ENCODE peak calls at places on chromosomes 3 and 15, in ten cellular contexts. One of them, this sample, is unnamed.

GRCh38 chr3:15292765-15293522 is 39.4 kb downstream of the SH3BP5 start:
- DNase-seq in fibroblast of lung: peak
- DNase-seq in activated naive CD8-positive, alpha-beta T cell treated with anti-CD3 and anti-CD28 coated beads, Interleukin-2, amount 50 U/mL, for 16 hours: no peak
- DNase-seq in NCI-H2081: no peak
- DNase-seq in stimulated activated CD4-positive, alpha-beta T cell treated with anti-CD3 and anti-CD28 coated beads, Interleukin-4, amount 100 ng/mL, for 48 hours: no peak
- DNase-seq in CD4-positive, CD25-positive, alpha-beta regulatory T cell: no peak
- DNase-seq in activated CD4-positive, alpha-beta T cell treated with anti-CD3 and anti-CD28 coated beads, Interleukin-2, amount 10 ng/mL, durations not matched to agents 7 days and 5 days: no peak
- DNase-seq in thoracic aorta: no peak
- DNase-seq in endothelial cell: no peak
- DNase-seq in AG08395: no peak
- DNase-seq in this sample: no peak

GRCh38 chr3:64765951-64766350 is 78.2 kb upstream of the ADAMTS9 start:
- DNase-seq in fibroblast of lung: no peak
- DNase-seq in activated naive CD8-positive, alpha-beta T cell treated with anti-CD3 and anti-CD28 coated beads, Interleukin-2, amount 50 U/mL, for 16 hours: no peak
- DNase-seq in NCI-H2081: no peak
- DNase-seq in stimulated activated CD4-positive, alpha-beta T cell treated with anti-CD3 and anti-CD28 coated beads, Interleukin-4, amount 100 ng/mL, for 48 hours: no peak
- DNase-seq in CD4-positive, CD25-positive, alpha-beta regulatory T cell: no peak
- DNase-seq in activated CD4-positive, alpha-beta T cell treated with anti-CD3 and anti-CD28 coated beads, Interleukin-2, amount 10 ng/mL, durations not matched to agents 7 days and 5 days: no peak
- DNase-seq in thoracic aorta: no peak
- DNase-seq in endothelial cell: no peak
- DNase-seq in AG08395: no peak
- DNase-seq in this sample: no peak

GRCh38 chr15:70023064-70023768 is 74.5 kb downstream of the TLE3 start:
- DNase-seq in fibroblast of lung: peak
- DNase-seq in activated naive CD8-positive, alpha-beta T cell treated with anti-CD3 and anti-CD28 coated beads, Interleukin-2, amount 50 U/mL, for 16 hours: no peak
- DNase-seq in NCI-H2081: no peak
- DNase-seq in stimulated activated CD4-positive, alpha-beta T cell treated with anti-CD3 and anti-CD28 coated beads, Interleukin-4, amount 100 ng/mL, for 48 hours: peak
- DNase-seq in CD4-positive, CD25-positive, alpha-beta regulatory T cell: peak
- DNase-seq in activated CD4-positive, alpha-beta T cell treated with anti-CD3 and anti-CD28 coated beads, Interleukin-2, amount 10 ng/mL, durations not matched to agents 7 days and 5 days: peak
- DNase-seq in thoracic aorta: no peak
- DNase-seq in endothelial cell: no peak
- DNase-seq in AG08395: peak
- DNase-seq in this sample: no peak

GRCh38 chr3:178308696-178309278 is 227.4 kb upstream of the KCNMB2 start:
- DNase-seq in fibroblast of lung: no peak
- DNase-seq in activated naive CD8-positive, alpha-beta T cell treated with anti-CD3 and anti-CD28 coated beads, Interleukin-2, amount 50 U/mL, for 16 hours: no peak
- DNase-seq in NCI-H2081: no peak
- DNase-seq in stimulated activated CD4-positive, alpha-beta T cell treated with anti-CD3 and anti-CD28 coated beads, Interleukin-4, amount 100 ng/mL, for 48 hours: no peak
- DNase-seq in CD4-positive, CD25-positive, alpha-beta regulatory T cell: no peak
- DNase-seq in activated CD4-positive, alpha-beta T cell treated with anti-CD3 and anti-CD28 coated beads, Interleukin-2, amount 10 ng/mL, durations not matched to agents 7 days and 5 days: no peak
- DNase-seq in thoracic aorta: no peak
- DNase-seq in endothelial cell: no peak
- DNase-seq in AG08395: no peak
- DNase-seq in this sample: no peak

GRCh38 chr3:30720586-30721313 is 114.3 kb downstream of the TGFBR2 start:
- DNase-seq in fibroblast of lung: peak
- DNase-seq in activated naive CD8-positive, alpha-beta T cell treated with anti-CD3 and anti-CD28 coated beads, Interleukin-2, amount 50 U/mL, for 16 hours: no peak
- DNase-seq in NCI-H2081: no peak
- DNase-seq in stimulated activated CD4-positive, alpha-beta T cell treated with anti-CD3 and anti-CD28 coated beads, Interleukin-4, amount 100 ng/mL, for 48 hours: no peak
- DNase-seq in CD4-positive, CD25-positive, alpha-beta regulatory T cell: no peak
- DNase-seq in activated CD4-positive, alpha-beta T cell treated with anti-CD3 and anti-CD28 coated beads, Interleukin-2, amount 10 ng/mL, durations not matched to agents 7 days and 5 days: no peak
- DNase-seq in thoracic aorta: no peak
- DNase-seq in endothelial cell: no peak
- DNase-seq in AG08395: peak
- DNase-seq in this sample: no peak

GRCh38 chr3:111210003-111210699 is 138.5 kb downstream of the NECTIN3 start:
- DNase-seq in fibroblast of lung: peak
- DNase-seq in activated naive CD8-positive, alpha-beta T cell treated with anti-CD3 and anti-CD28 coated beads, Interleukin-2, amount 50 U/mL, for 16 hours: no peak
- DNase-seq in NCI-H2081: no peak
- DNase-seq in stimulated activated CD4-positive, alpha-beta T cell treated with anti-CD3 and anti-CD28 coated beads, Interleukin-4, amount 100 ng/mL, for 48 hours: no peak
- DNase-seq in CD4-positive, CD25-positive, alpha-beta regulatory T cell: no peak
- DNase-seq in activated CD4-positive, alpha-beta T cell treated with anti-CD3 and anti-CD28 coated beads, Interleukin-2, amount 10 ng/mL, durations not matched to agents 7 days and 5 days: no peak
- DNase-seq in thoracic aorta: no peak
- DNase-seq in endothelial cell: no peak
- DNase-seq in AG08395: peak
- DNase-seq in this sample: no peak

GRCh38 chr3:187678869-187679268 is 8.7 kb upstream of the SST start:
- DNase-seq in fibroblast of lung: peak
- DNase-seq in activated naive CD8-positive, alpha-beta T cell treated with anti-CD3 and anti-CD28 coated beads, Interleukin-2, amount 50 U/mL, for 16 hours: no peak
- DNase-seq in NCI-H2081: peak
- DNase-seq in stimulated activated CD4-positive, alpha-beta T cell treated with anti-CD3 and anti-CD28 coated beads, Interleukin-4, amount 100 ng/mL, for 48 hours: peak
- DNase-seq in CD4-positive, CD25-positive, alpha-beta regulatory T cell: no peak
- DNase-seq in activated CD4-positive, alpha-beta T cell treated with anti-CD3 and anti-CD28 coated beads, Interleukin-2, amount 10 ng/mL, durations not matched to agents 7 days and 5 days: peak
- DNase-seq in thoracic aorta: no peak
- DNase-seq in endothelial cell: peak
- DNase-seq in AG08395: peak
- DNase-seq in this sample: peak

GRCh38 chr3:134037168-134037567 is 7.4 kb upstream of the SLCO2A1 start:
- DNase-seq in fibroblast of lung: no peak
- DNase-seq in activated naive CD8-positive, alpha-beta T cell treated with anti-CD3 and anti-CD28 coated beads, Interleukin-2, amount 50 U/mL, for 16 hours: no peak
- DNase-seq in NCI-H2081: no peak
- DNase-seq in stimulated activated CD4-positive, alpha-beta T cell treated with anti-CD3 and anti-CD28 coated beads, Interleukin-4, amount 100 ng/mL, for 48 hours: no peak
- DNase-seq in CD4-positive, CD25-positive, alpha-beta regulatory T cell: no peak
- DNase-seq in activated CD4-positive, alpha-beta T cell treated with anti-CD3 and anti-CD28 coated beads, Interleukin-2, amount 10 ng/mL, durations not matched to agents 7 days and 5 days: no peak
- DNase-seq in thoracic aorta: no peak
- DNase-seq in endothelial cell: no peak
- DNase-seq in AG08395: no peak
- DNase-seq in this sample: no peak

GRCh38 chr3:141410408-141410807 is 42.1 kb downstream of the ZBTB38 start:
- DNase-seq in fibroblast of lung: peak
- DNase-seq in activated naive CD8-positive, alpha-beta T cell treated with anti-CD3 and anti-CD28 coated beads, Interleukin-2, amount 50 U/mL, for 16 hours: no peak
- DNase-seq in NCI-H2081: peak
- DNase-seq in stimulated activated CD4-positive, alpha-beta T cell treated with anti-CD3 and anti-CD28 coated beads, Interleukin-4, amount 100 ng/mL, for 48 hours: no peak
- DNase-seq in CD4-positive, CD25-positive, alpha-beta regulatory T cell: no peak
- DNase-seq in activated CD4-positive, alpha-beta T cell treated with anti-CD3 and anti-CD28 coated beads, Interleukin-2, amount 10 ng/mL, durations not matched to agents 7 days and 5 days: no peak
- DNase-seq in thoracic aorta: no peak
- DNase-seq in endothelial cell: no peak
- DNase-seq in AG08395: peak
- DNase-seq in this sample: no peak

GRCh38 chr3:130789678-130790340 is 43.2 kb upstream of the PIK3R4 start:
- DNase-seq in fibroblast of lung: no peak
- DNase-seq in activated naive CD8-positive, alpha-beta T cell treated with anti-CD3 and anti-CD28 coated beads, Interleukin-2, amount 50 U/mL, for 16 hours: no peak
- DNase-seq in NCI-H2081: no peak
- DNase-seq in stimulated activated CD4-positive, alpha-beta T cell treated with anti-CD3 and anti-CD28 coated beads, Interleukin-4, amount 100 ng/mL, for 48 hours: no peak
- DNase-seq in CD4-positive, CD25-positive, alpha-beta regulatory T cell: no peak
- DNase-seq in activated CD4-positive, alpha-beta T cell treated with anti-CD3 and anti-CD28 coated beads, Interleukin-2, amount 10 ng/mL, durations not matched to agents 7 days and 5 days: no peak
- DNase-seq in thoracic aorta: no peak
- DNase-seq in endothelial cell: no peak
- DNase-seq in AG08395: no peak
- DNase-seq in this sample: no peak

GRCh38 chr3:53863127-53863526 is 16.8 kb downstream of the IL17RB start:
- DNase-seq in fibroblast of lung: no peak
- DNase-seq in activated naive CD8-positive, alpha-beta T cell treated with anti-CD3 and anti-CD28 coated beads, Interleukin-2, amount 50 U/mL, for 16 hours: no peak
- DNase-seq in NCI-H2081: no peak
- DNase-seq in stimulated activated CD4-positive, alpha-beta T cell treated with anti-CD3 and anti-CD28 coated beads, Interleukin-4, amount 100 ng/mL, for 48 hours: no peak
- DNase-seq in CD4-positive, CD25-positive, alpha-beta regulatory T cell: no peak
- DNase-seq in activated CD4-positive, alpha-beta T cell treated with anti-CD3 and anti-CD28 coated beads, Interleukin-2, amount 10 ng/mL, durations not matched to agents 7 days and 5 days: no peak
- DNase-seq in thoracic aorta: no peak
- DNase-seq in endothelial cell: no peak
- DNase-seq in AG08395: no peak
- DNase-seq in this sample: no peak

GRCh38 chr3:46012246-46012645 is 15.0 kb downstream of the XCR1 start:
- DNase-seq in fibroblast of lung: no peak
- DNase-seq in activated naive CD8-positive, alpha-beta T cell treated with anti-CD3 and anti-CD28 coated beads, Interleukin-2, amount 50 U/mL, for 16 hours: no peak
- DNase-seq in NCI-H2081: no peak
- DNase-seq in stimulated activated CD4-positive, alpha-beta T cell treated with anti-CD3 and anti-CD28 coated beads, Interleukin-4, amount 100 ng/mL, for 48 hours: no peak
- DNase-seq in CD4-positive, CD25-positive, alpha-beta regulatory T cell: no peak
- DNase-seq in activated CD4-positive, alpha-beta T cell treated with anti-CD3 and anti-CD28 coated beads, Interleukin-2, amount 10 ng/mL, durations not matched to agents 7 days and 5 days: no peak
- DNase-seq in thoracic aorta: no peak
- DNase-seq in endothelial cell: no peak
- DNase-seq in AG08395: no peak
- DNase-seq in this sample: no peak

GRCh38 chr3:54206874-54207273 is 84.5 kb downstream of the CACNA2D3 start:
- DNase-seq in fibroblast of lung: no peak
- DNase-seq in activated naive CD8-positive, alpha-beta T cell treated with anti-CD3 and anti-CD28 coated beads, Interleukin-2, amount 50 U/mL, for 16 hours: no peak
- DNase-seq in NCI-H2081: no peak
- DNase-seq in stimulated activated CD4-positive, alpha-beta T cell treated with anti-CD3 and anti-CD28 coated beads, Interleukin-4, amount 100 ng/mL, for 48 hours: no peak
- DNase-seq in CD4-positive, CD25-positive, alpha-beta regulatory T cell: no peak
- DNase-seq in activated CD4-positive, alpha-beta T cell treated with anti-CD3 and anti-CD28 coated beads, Interleukin-2, amount 10 ng/mL, durations not matched to agents 7 days and 5 days: no peak
- DNase-seq in thoracic aorta: no peak
- DNase-seq in endothelial cell: no peak
- DNase-seq in AG08395: no peak
- DNase-seq in this sample: peak

GRCh38 chr3:194384569-194385001 is 14.5 kb downstream of the GP5 start:
- DNase-seq in fibroblast of lung: no peak
- DNase-seq in activated naive CD8-positive, alpha-beta T cell treated with anti-CD3 and anti-CD28 coated beads, Interleukin-2, amount 50 U/mL, for 16 hours: no peak
- DNase-seq in NCI-H2081: no peak
- DNase-seq in stimulated activated CD4-positive, alpha-beta T cell treated with anti-CD3 and anti-CD28 coated beads, Interleukin-4, amount 100 ng/mL, for 48 hours: no peak
- DNase-seq in CD4-positive, CD25-positive, alpha-beta regulatory T cell: no peak
- DNase-seq in activated CD4-positive, alpha-beta T cell treated with anti-CD3 and anti-CD28 coated beads, Interleukin-2, amount 10 ng/mL, durations not matched to agents 7 days and 5 days: no peak
- DNase-seq in thoracic aorta: no peak
- DNase-seq in endothelial cell: no peak
- DNase-seq in AG08395: no peak
- DNase-seq in this sample: no peak

GRCh38 chr3:134640872-134641470 is 9.9 kb downstream of the KY start:
- DNase-seq in fibroblast of lung: peak
- DNase-seq in activated naive CD8-positive, alpha-beta T cell treated with anti-CD3 and anti-CD28 coated beads, Interleukin-2, amount 50 U/mL, for 16 hours: no peak
- DNase-seq in NCI-H2081: no peak
- DNase-seq in stimulated activated CD4-positive, alpha-beta T cell treated with anti-CD3 and anti-CD28 coated beads, Interleukin-4, amount 100 ng/mL, for 48 hours: no peak
- DNase-seq in CD4-positive, CD25-positive, alpha-beta regulatory T cell: no peak
- DNase-seq in activated CD4-positive, alpha-beta T cell treated with anti-CD3 and anti-CD28 coated beads, Interleukin-2, amount 10 ng/mL, durations not matched to agents 7 days and 5 days: peak
- DNase-seq in thoracic aorta: no peak
- DNase-seq in endothelial cell: peak
- DNase-seq in AG08395: peak
- DNase-seq in this sample: peak

GRCh38 chr15:40439461-40440299 is 1.1 kb upstream of the BAHD1 start:
- DNase-seq in fibroblast of lung: peak
- DNase-seq in activated naive CD8-positive, alpha-beta T cell treated with anti-CD3 and anti-CD28 coated beads, Interleukin-2, amount 50 U/mL, for 16 hours: no peak
- DNase-seq in NCI-H2081: peak
- DNase-seq in stimulated activated CD4-positive, alpha-beta T cell treated with anti-CD3 and anti-CD28 coated beads, Interleukin-4, amount 100 ng/mL, for 48 hours: no peak
- DNase-seq in CD4-positive, CD25-positive, alpha-beta regulatory T cell: peak
- DNase-seq in activated CD4-positive, alpha-beta T cell treated with anti-CD3 and anti-CD28 coated beads, Interleukin-2, amount 10 ng/mL, durations not matched to agents 7 days and 5 days: no peak
- DNase-seq in thoracic aorta: no peak
- DNase-seq in endothelial cell: no peak
- DNase-seq in AG08395: peak
- DNase-seq in this sample: peak

GRCh38 chr3:142724682-142725351 is 983 bp downstream of the TRPC1 start:
- DNase-seq in fibroblast of lung: peak
- DNase-seq in activated naive CD8-positive, alpha-beta T cell treated with anti-CD3 and anti-CD28 coated beads, Interleukin-2, amount 50 U/mL, for 16 hours: no peak
- DNase-seq in NCI-H2081: peak
- DNase-seq in stimulated activated CD4-positive, alpha-beta T cell treated with anti-CD3 and anti-CD28 coated beads, Interleukin-4, amount 100 ng/mL, for 48 hours: peak
- DNase-seq in CD4-positive, CD25-positive, alpha-beta regulatory T cell: peak
- DNase-seq in activated CD4-positive, alpha-beta T cell treated with anti-CD3 and anti-CD28 coated beads, Interleukin-2, amount 10 ng/mL, durations not matched to agents 7 days and 5 days: no peak
- DNase-seq in thoracic aorta: no peak
- DNase-seq in endothelial cell: peak
- DNase-seq in AG08395: peak
- DNase-seq in this sample: peak

This sample was measured in neural progenitor cell.